ENCODE peak calls at places on chromosomes 5 and 9, in six cellular contexts. Q is astrocyte of the spinal cord, V is neural progenitor cell, M is psoas muscle, K is cardiac fibroblast, I is IMR-90. X is an unnamed sample.
A peak's percentile ranks its signal among the peaks of the same experiment; 100 is the strongest.

GRCh38 chr9:78806492-78807160 is 509.7 kb downstream of the PSAT1 start:
- DNase-seq in M (no peak), Q (no peak), K (peak; percentile 29), I (peak; percentile 17), V (peak; percentile 65), X (no peak)

GRCh38 chr9:79193506-79194223 is 378.1 kb upstream of the TLE4 start:
- DNase-seq in K (no peak), I (no peak), Q (no peak), M (no peak), V (no peak), X (no peak)

GRCh38 chr5:79702606-79703380 is 13.2 kb downstream of the CMYA5 start:
- DNase-seq in Q (no peak), V (peak; percentile 49), K (peak; percentile 46), I (no peak), M (peak; percentile 29), X (peak; percentile 34)

GRCh38 chr5:159582756-159583523 is 252.7 kb upstream of the IL12B start:
- DNase-seq in Q (peak; percentile 62), M (no peak), I (peak; percentile 18), K (peak; percentile 73), V (no peak), X (peak; percentile 73)

GRCh38 chr9:76624381-76625048 is 139.7 kb upstream of the PCA3 start:
- DNase-seq in K (no peak), V (peak; percentile 15), Q (no peak), M (no peak), I (no peak), X (no peak)

GRCh38 chr5:94793113-94793815 is 174.8 kb downstream of the SLF1 start:
- DNase-seq in Q (peak; percentile 92), I (peak; percentile 92), K (peak; percentile 93), M (no peak), V (no peak), X (peak; percentile 15)

GRCh38 chr9:34047864-34048729 is 590 bp downstream of the UBAP2 start:
- DNase-seq in M (peak; percentile 40), I (no peak), K (peak; percentile 27), Q (no peak), V (peak; percentile 52), X (peak; percentile 43)

GRCh38 chr5:133694181-133694831 is 82.0 kb upstream of the FSTL4 start:
- DNase-seq in K (no peak), I (no peak), Q (no peak), M (no peak), V (no peak), X (no peak)

GRCh38 chr9:69971643-69972449 is 71.8 kb upstream of the MAMDC2 start:
- DNase-seq in Q (peak; percentile 77), M (peak; percentile 71), V (peak; percentile 74), K (peak; percentile 80), I (peak; percentile 68), X (peak; percentile 67)

GRCh38 chr5:56356876-56357160 is 123.7 kb upstream of the ANKRD55 start:
- DNase-seq in K (no peak), I (no peak), M (no peak), V (no peak), Q (no peak), X (no peak)

GRCh38 chr5:139787257-139787567 is 8.4 kb upstream of the PSD2 start:
- DNase-seq in K (no peak), V (no peak), Q (no peak), M (no peak), I (no peak), X (no peak)

GRCh38 chr5:132296412-132297001 is 2.3 kb downstream of the SLC22A4 start:
- DNase-seq in Q (peak; percentile 62), K (peak; percentile 81), V (no peak), M (no peak), I (peak; percentile 48), X (no peak)

GRCh38 chr5:99773290-99773689 is 761.9 kb upstream of the FAM174A start:
- DNase-seq in Q (no peak), I (no peak), M (no peak), K (no peak), V (no peak), X (no peak)

GRCh38 chr5:177131019-177131320 is 2.6 kb upstream of the NSD1 start:
- DNase-seq in I (no peak), Q (no peak), M (no peak), K (no peak), V (no peak), X (no peak)

GRCh38 chr5:53478411-53479044 is 1.9 kb upstream of the FST start:
- DNase-seq in K (peak; percentile 72), V (peak; percentile 92), M (no peak), I (peak; percentile 63), Q (peak; percentile 64), X (peak; percentile 74)

GRCh38 chr5:159155960-159156359 is 53.4 kb downstream of the RNF145 start:
- DNase-seq in K (no peak), M (no peak), Q (no peak), V (no peak), I (no peak), X (no peak)

GRCh38 chr9:31347082-31347617 is 1037.3 kb upstream of the ACO1 start:
- DNase-seq in M (no peak), K (peak; percentile 73), I (no peak), V (no peak), Q (peak; percentile 69), X (no peak)

GRCh38 chr5:43514471-43514815 is 505 bp downstream of the C5orf34 start:
- DNase-seq in Q (peak; percentile 83), V (no peak), M (no peak), K (peak; percentile 89), I (peak; percentile 87), X (peak; percentile 53)

GRCh38 chr9:35906923-35907699 is 1.1 kb downstream of the HRCT1 start:
- DNase-seq in K (peak; percentile 92), M (peak; percentile 76), Q (peak; percentile 85), V (peak; percentile 47), I (peak; percentile 75), X (peak; percentile 26)
- TF ChIP-seq CTCF in K (no peak), M (no peak), Q (no peak), V (no peak), I (no peak), X (no peak)

GRCh38 chr5:10521466-10522223 is 42.2 kb upstream of the ANKRD33B start:
- DNase-seq in V (no peak), M (no peak), K (no peak), Q (no peak), I (no peak), X (peak; percentile 51)
- TF ChIP-seq CTCF in V (peak; percentile 46), M (no peak), K (peak; percentile 63), Q (peak; percentile 51), I (peak; percentile 11), X (peak; percentile 66)

GRCh38 chr5:34676409-34676808 is 20.3 kb downstream of the RAI14 start:
- DNase-seq in I (peak; percentile 50), M (no peak), V (no peak), Q (no peak), K (peak; percentile 36), X (peak; percentile 74)

GRCh38 chr5:34674226-34674625 is 18.1 kb downstream of the RAI14 start:
- DNase-seq in K (peak; percentile 99), I (peak; percentile 98), M (no peak), Q (peak; percentile 94), V (no peak), X (peak; percentile 78)

GRCh38 chr5:34680896-34681295 is 24.8 kb downstream of the RAI14 start:
- DNase-seq in I (no peak), M (no peak), Q (no peak), V (no peak), K (no peak), X (no peak)

GRCh38 chr5:34675857-34676256 is 19.7 kb downstream of the RAI14 start:
- DNase-seq in K (peak; percentile 59), V (no peak), M (no peak), Q (no peak), I (peak; percentile 45), X (no peak)

GRCh38 chr5:34677428-34677827 is 21.3 kb downstream of the RAI14 start:
- DNase-seq in K (no peak), M (no peak), V (no peak), Q (no peak), I (no peak), X (no peak)
- TF ChIP-seq CTCF in K (no peak), M (no peak), V (no peak), Q (no peak), I (no peak), X (no peak)

GRCh38 chr9:126891676-126892075 is 22.9 kb upstream of the RALGPS1 start:
- DNase-seq in I (no peak), V (no peak), K (no peak), Q (no peak), M (no peak), X (peak; percentile 57)

GRCh38 chr9:126894052-126894603 is 20.5 kb upstream of the RALGPS1 start:
- DNase-seq in M (no peak), I (no peak), Q (no peak), K (no peak), V (no peak), X (no peak)

DNA sequence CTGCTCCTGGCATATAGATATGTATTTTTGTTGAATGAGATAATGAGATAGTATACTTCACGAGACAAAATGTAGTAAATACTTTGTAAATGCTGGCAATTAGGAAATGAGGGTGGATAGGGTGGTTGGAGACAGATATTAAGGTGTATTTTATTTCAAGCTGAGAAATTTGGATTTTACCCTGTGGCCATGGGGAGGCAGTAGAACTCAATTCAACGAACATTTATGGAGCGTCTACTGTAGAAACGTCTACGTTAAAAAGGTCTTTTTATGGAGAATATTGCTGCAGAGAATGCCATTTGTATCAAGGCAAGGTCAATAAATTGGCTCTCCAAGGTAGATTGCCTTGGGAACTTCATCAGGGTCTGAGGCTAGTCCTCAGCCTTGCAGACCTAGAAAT is 21.5 kb upstream of the RALGPS1 start:
- DNase-seq in V (no peak), I (no peak), M (no peak), K (peak; percentile 17), Q (no peak), X (peak; percentile 13)
- TF ChIP-seq CTCF in V (peak; percentile 54), I (peak; percentile 45), M (no peak), K (no peak), Q (no peak), X (peak; percentile 51)

DNA sequence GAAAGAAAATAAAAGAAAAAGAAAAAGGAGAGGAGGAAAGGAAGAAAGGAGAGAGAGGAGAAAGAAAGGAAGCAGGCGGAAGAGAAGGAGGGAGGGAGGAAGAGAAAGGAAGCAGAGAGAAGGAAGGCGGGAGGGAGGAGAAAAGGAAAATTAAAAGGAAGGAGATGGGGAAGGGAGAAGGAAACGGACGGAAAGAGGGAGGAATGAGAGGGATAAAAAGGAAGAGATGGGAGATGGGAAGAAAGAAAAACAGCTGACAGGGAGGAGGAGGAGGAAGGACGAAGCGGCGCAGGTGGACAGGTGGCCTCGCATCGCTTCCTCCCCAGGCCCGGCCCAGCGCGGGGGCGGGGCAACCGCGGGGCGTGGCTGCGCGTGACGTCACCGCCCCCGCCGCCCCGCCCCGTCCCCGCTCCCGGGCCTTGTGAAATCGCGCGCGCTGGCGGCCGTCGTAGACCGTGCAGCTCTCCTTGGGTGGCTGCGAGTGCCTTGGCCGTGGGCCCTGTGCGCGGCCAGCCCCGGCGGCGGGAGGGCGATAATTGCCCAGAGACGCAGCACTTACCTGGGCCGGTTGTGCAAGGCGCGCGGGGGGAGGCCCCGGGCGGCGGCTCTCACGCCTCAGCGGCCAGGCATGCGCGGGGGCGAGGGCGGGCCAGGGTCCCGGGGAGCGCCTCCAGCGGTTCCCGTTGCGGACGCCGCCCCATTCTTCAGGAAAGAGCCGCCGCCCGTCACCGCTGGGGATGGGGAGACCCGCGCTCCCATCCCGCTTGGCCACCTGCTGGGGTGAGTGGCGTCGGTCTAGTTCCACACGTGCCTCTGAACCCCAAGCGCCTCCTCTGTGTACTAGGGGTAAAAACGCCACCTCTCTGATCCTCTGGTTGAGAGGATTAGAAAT is 49.6 kb upstream of the FOXE1 start:
- DNase-seq in Q (peak; percentile 16), I (peak; percentile 25), M (peak; percentile 60), V (peak; percentile 85), K (peak; percentile 53), X (peak; percentile 76)
- TF ChIP-seq CTCF in Q (no peak), I (no peak), M (no peak), V (peak; percentile 33), K (no peak), X (no peak)

GRCh38 chr5:72402959-72403628 is 82.9 kb downstream of the PTCD2 start:
- DNase-seq in V (no peak), M (no peak), I (no peak), K (peak; percentile 48), Q (peak; percentile 47), X (peak; percentile 21)
- TF ChIP-seq CTCF in V (peak; percentile 46), M (peak; percentile 34), I (peak; percentile 36), K (peak; percentile 54), Q (peak; percentile 54), X (peak; percentile 59)

X was measured in PC-3.